ENCODE peak calls at places on chromosomes 6 and 20, in six cellular contexts. M is A673; T is tibial nerve; L is psoas muscle; X is prostate gland; J is CD8-positive, alpha-beta memory T cell. K is an unnamed sample.

GRCh38 chr20:49545572-49545971 is 22.4 kb downstream of the PTGIS start:
- DNase-seq in M (no peak), T (no peak), L (no peak), X (no peak), J (no peak), K (peak)

GRCh38 chr6:80268865-80269264 is 162.4 kb downstream of the BCKDHB start:
- DNase-seq in M (no peak), T (no peak), L (no peak), X (no peak), J (no peak), K (no peak)

GRCh38 chr6:55474386-55474785 is 104.6 kb downstream of the HMGCLL1 start:
- DNase-seq in M (no peak), T (no peak), L (no peak), X (no peak), J (no peak), K (no peak)

GRCh38 chr20:51005214-51005613 is 17.7 kb downstream of the KCNG1 start:
- DNase-seq in M (no peak), T (no peak), L (no peak), X (no peak), J (no peak), K (no peak)

GRCh38 chr20:17594443-17594842 is 24.6 kb downstream of the DSTN start:
- DNase-seq in M (no peak), T (no peak), L (no peak), X (peak), J (no peak), K (no peak)

GRCh38 chr20:17453592-17453991 is 77.6 kb downstream of the BFSP1 start:
- DNase-seq in M (no peak), T (no peak), L (no peak), X (no peak), J (no peak), K (no peak)

GRCh38 chr6:81783893-81784292 is 31.4 kb upstream of the TENT5A start:
- DNase-seq in M (no peak), T (no peak), L (no peak), X (no peak), J (no peak), K (no peak)

GRCh38 chr6:13242178-13242577 is 86.2 kb downstream of the TBC1D7 start:
- DNase-seq in M (no peak), T (no peak), L (no peak), X (no peak), J (no peak), K (no peak)

GRCh38 chr6:135938588-135939215 is 87.2 kb downstream of the PDE7B start:
- DNase-seq in M (peak), T (no peak), L (peak), X (no peak), J (no peak), K (no peak)

GRCh38 chr6:158018370-158018771 is 36.7 kb downstream of the SYNJ2 start:
- DNase-seq in M (no peak), T (no peak), L (no peak), X (no peak), J (no peak), K (no peak)

GRCh38 chr20:11754451-11754850 is 163.2 kb upstream of the BTBD3 start:
- DNase-seq in M (no peak), T (no peak), L (no peak), X (no peak), J (no peak), K (no peak)

GRCh38 chr6:68911334-68911733 is 276.3 kb downstream of the ADGRB3 start:
- DNase-seq in M (no peak), T (no peak), L (no peak), X (no peak), J (no peak), K (no peak)

GRCh38 chr6:104540743-104541142 is 319.0 kb downstream of the HACE1 start:
- DNase-seq in M (no peak), T (no peak), L (no peak), X (no peak), J (no peak), K (no peak)

GRCh38 chr20:17725094-17725835 is 25.5 kb downstream of the BANF2 start:
- DNase-seq in M (no peak), T (no peak), L (no peak), X (no peak), J (no peak), K (no peak)

GRCh38 chr6:142827356-142827755 is 117.6 kb downstream of the HIVEP2 start:
- DNase-seq in M (no peak), T (no peak), L (peak), X (no peak), J (no peak), K (peak)

GRCh38 chr6:125273965-125274364 is 27.8 kb downstream of the HDDC2 start:
- DNase-seq in M (no peak), T (no peak), L (no peak), X (no peak), J (no peak), K (no peak)

GRCh38 chr6:153449279-153449678 is 318.2 kb upstream of the RGS17 start:
- DNase-seq in M (no peak), T (no peak), L (no peak), X (no peak), J (no peak), K (no peak)

GRCh38 chr6:149166324-149166723 is 151.2 kb upstream of the TAB2 start:
- DNase-seq in M (peak), T (no peak), L (no peak), X (no peak), J (no peak), K (no peak)

GRCh38 chr6:108168980-108169800 is 3.4 kb downstream of the NR2E1 start:
- DNase-seq in M (peak), T (no peak), L (no peak), X (no peak), J (no peak), K (no peak)

GRCh38 chr6:15325540-15325955 is 79.7 kb downstream of the JARID2 start:
- DNase-seq in M (no peak), T (no peak), L (no peak), X (no peak), J (no peak), K (no peak)

GRCh38 chr6:99613398-99613704 is 6.7 kb downstream of the PRDM13 start:
- DNase-seq in M (peak), T (no peak), L (peak), X (no peak), J (no peak), K (no peak)

GRCh38 chr20:41058007-41058673 is 29.5 kb downstream of the TOP1 start:
- DNase-seq in M (peak), T (no peak), L (no peak), X (no peak), J (no peak), K (no peak)

GRCh38 chr6:127347188-127347587 is 3.8 kb upstream of the ECHDC1 start:
- DNase-seq in M (no peak), T (no peak), L (no peak), X (no peak), J (no peak), K (no peak)

GRCh38 chr20:64069614-64070243 is 6.7 kb downstream of the TCEA2 start:
- DNase-seq in M (no peak), T (no peak), L (no peak), X (no peak), J (no peak), K (no peak)

GRCh38 chr20:1391640-1392442 is 1.0 kb downstream of the FKBP1A start:
- DNase-seq in M (peak), T (no peak), L (peak), X (no peak), J (no peak), K (no peak)

GRCh38 chr6:163338671-163339405 is 75.7 kb upstream of the QKI start:
- DNase-seq in M (no peak), T (no peak), L (peak), X (no peak), J (no peak), K (no peak)

GRCh38 chr6:160078883-160079685 is 42.5 kb upstream of the SLC22A1 start:
- DNase-seq in M (no peak), T (no peak), L (no peak), X (no peak), J (no peak), K (no peak)

GRCh38 chr6:31795616-31796298 is at the start of gene VARS1:
- DNase-seq in M (peak), T (peak), L (peak), X (peak), J (peak), K (peak)

GRCh38 chr6:1614767-1615650 is 5.3 kb downstream of the FOXC1 start:
- DNase-seq in M (no peak), T (no peak), L (peak), X (no peak), J (no peak), K (no peak)

GRCh38 chr20:53162251-53162835 is 190.2 kb downstream of the TSHZ2 start:
- DNase-seq in M (peak), T (peak), L (no peak), X (peak), J (no peak), K (peak)

GRCh38 chr6:125753218-125753936 is 3.9 kb downstream of the HEY2 start:
- DNase-seq in M (peak), T (no peak), L (no peak), X (no peak), J (peak), K (no peak)

GRCh38 chr6:46850781-46851180 is 57.6 kb downstream of the MEP1A start:
- DNase-seq in M (no peak), T (no peak), L (no peak), X (no peak), J (no peak), K (no peak)
- H3K4me3 ChIP-seq in M (no peak), T (no peak), L (no peak), X (no peak), J (no peak), K (no peak)

GRCh38 chr6:49549691-49550412 is 616 bp upstream of the C6orf141 start:
- DNase-seq in M (no peak), T (no peak), L (no peak), X (no peak), J (no peak), K (no peak)

GRCh38 chr6:49552596-49552995 is 2.1 kb downstream of the C6orf141 start:
- DNase-seq in M (no peak), T (no peak), L (no peak), X (no peak), J (no peak), K (no peak)

GRCh38 chr6:49550413-49551125 is at the start of gene C6orf141:
- DNase-seq in M (peak), T (no peak), L (no peak), X (no peak), J (no peak), K (no peak)

GRCh38 chr6:49551866-49552129 is 1.3 kb downstream of the C6orf141 start:
- DNase-seq in M (no peak), T (no peak), L (no peak), X (no peak), J (no peak), K (no peak)

GRCh38 chr6:49551126-49551865 is 828 bp downstream of the C6orf141 start:
- DNase-seq in M (peak), T (no peak), L (no peak), X (no peak), J (no peak), K (no peak)
- H3K4me3 ChIP-seq in M (peak), T (peak), L (peak), X (peak), J (peak), K (peak)

GRCh38 chr20:57396638-57397003 is 5.4 kb downstream of the RBM38 start:
- DNase-seq in M (no peak), T (no peak), L (no peak), X (no peak), J (peak), K (no peak)
- H3K4me3 ChIP-seq in M (no peak), T (no peak), L (peak), X (no peak), J (peak), K (no peak)

GRCh38 chr6:159075506-159076100 is 30.8 kb upstream of the TAGAP start:
- DNase-seq in M (peak), T (peak), L (no peak), X (no peak), J (no peak), K (no peak)

GRCh38 chr6:159074866-159075265 is 30.1 kb upstream of the TAGAP start:
- DNase-seq in M (no peak), T (no peak), L (no peak), X (no peak), J (no peak), K (no peak)

GRCh38 chr6:159077123-159077522 is 32.3 kb upstream of the TAGAP start:
- DNase-seq in M (no peak), T (no peak), L (no peak), X (no peak), J (no peak), K (no peak)

GRCh38 chr6:159071843-159072769 is 27.3 kb upstream of the TAGAP start:
- DNase-seq in M (no peak), T (no peak), L (no peak), X (no peak), J (no peak), K (no peak)

DNA sequence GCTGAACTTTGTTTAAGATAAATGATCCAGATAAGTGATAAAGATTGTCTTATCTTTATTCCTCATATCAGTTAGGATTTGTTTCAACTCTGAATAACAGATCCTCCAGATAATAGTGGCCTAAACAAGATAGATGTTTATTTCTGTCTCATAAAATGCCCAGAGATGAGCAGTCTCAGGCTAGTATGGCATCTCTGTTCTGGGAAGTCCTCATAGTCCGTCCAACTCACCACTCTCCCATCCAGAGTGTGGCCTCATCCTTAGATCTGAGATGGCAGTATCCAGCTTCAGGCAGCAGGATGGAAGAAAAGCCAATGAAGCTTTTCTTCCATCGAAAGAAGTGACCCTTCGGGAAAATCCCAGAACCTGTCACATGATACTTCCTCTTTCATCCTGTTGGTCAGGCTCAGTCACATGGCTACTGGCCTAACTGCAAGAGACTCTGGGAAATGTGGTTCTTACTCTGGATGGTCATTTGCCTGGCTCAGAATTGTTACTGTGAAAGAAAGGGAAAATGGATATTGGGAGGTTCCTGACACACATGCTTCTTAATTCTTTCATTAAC is 29.4 kb upstream of the TAGAP start:
- DNase-seq in M (peak), T (no peak), L (no peak), X (no peak), J (no peak), K (no peak)
- H3K4me3 ChIP-seq in M (peak), T (no peak), L (no peak), X (no peak), J (no peak), K (no peak)

DNA sequence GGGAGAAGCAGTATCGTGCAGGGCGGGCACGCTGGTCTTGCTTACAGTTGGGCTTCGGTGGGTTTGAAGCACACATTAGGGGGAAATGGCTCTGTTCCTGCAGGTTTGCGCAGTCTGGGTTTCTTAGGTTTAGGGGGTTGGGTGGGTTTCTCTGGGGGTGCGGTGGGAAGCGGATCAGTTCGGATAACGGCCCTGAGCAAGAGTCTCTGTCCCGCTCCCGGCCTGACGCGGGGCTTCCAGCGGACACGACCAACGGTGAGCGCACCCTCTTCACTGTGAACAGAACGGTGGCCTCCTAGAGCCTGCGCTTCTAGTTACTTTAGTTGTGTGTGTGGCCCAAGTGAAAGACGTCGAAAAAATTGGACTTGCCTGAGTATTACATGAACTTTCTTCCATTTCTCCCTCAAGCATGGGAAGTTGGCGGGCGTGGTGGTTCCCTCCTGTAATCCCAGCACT is 635 bp upstream of the ELOVL2 start:
- DNase-seq in M (no peak), T (no peak), L (no peak), X (no peak), J (no peak), K (no peak)
- H3K4me3 ChIP-seq in M (peak), T (no peak), L (peak), X (peak), J (no peak), K (peak)

DNA sequence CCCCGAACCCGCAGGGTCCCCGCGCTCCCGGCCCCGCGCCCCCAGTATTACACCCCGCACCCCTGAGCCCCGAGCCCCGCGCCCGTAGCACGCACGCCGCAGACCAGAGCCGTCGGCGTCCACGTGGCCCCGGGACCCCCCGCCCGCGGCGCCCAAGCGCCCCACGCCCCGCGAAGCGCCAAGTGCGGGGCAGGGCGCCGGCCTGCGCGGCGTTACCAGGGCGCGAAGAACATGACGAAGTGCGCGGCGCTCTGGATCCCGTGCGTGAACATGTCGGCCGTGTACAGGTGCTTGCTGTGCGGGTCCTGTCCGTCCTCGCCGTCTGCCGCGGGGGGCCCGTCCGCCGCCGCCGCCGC is 312 bp downstream of the TXNDC5 start:
- DNase-seq in M (no peak), T (no peak), L (no peak), X (no peak), J (peak), K (no peak)
- H3K4me3 ChIP-seq in M (peak), T (peak), L (peak), X (peak), J (no peak), K (peak)

DNA sequence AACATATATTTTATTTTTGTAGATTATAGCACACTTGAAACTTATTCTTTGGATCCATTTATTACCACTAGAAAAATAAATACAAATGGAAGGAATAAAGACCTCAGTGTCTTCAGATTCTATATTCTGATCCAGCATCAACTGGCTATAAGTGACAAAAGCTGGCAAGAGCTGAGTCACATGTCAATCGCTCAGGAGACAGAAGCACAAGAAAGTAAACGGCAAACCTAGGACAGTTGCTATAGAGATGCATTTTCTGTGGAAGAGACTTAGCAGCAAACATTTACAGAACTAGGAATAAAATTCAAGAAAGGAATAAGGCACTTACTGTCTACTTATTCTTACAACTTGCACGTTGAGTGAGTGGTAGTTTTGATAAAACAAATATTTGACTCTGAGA is 230.4 kb downstream of the CLVS2 start:
- DNase-seq in M (no peak), T (no peak), L (no peak), X (no peak), J (no peak), K (no peak)
- H3K4me3 ChIP-seq in M (no peak), T (no peak), L (no peak), X (no peak), J (no peak), K (no peak)

DNA sequence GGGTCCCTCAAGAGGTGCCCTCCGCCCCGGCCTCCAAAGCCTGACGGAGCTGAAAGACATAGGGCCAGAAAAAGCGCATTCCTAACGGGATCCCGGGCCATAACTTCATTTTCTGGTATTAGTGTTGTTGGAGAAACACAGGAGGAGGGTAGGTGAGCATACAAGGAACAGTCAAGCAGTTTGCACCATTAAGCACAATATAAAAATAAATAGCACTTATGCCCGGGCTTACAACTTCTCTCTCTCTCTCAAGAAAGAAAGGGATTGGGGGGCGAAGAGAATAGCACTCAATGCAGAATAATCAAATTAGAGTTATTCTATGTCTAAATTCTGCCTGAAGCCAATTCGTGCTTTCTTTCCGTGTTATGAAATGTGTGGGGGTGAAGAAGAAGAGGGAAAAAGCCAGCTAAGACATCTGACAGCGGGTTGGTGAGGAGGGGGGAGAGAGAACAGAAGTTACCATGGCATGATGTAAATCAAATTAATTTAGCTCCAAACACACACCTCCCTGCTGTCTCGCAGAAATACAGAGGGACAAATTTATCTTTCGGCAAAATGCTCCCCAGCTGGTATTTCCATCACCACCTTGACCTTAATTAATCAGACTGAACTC is 493 bp upstream of the METTL24 start:
- DNase-seq in M (no peak), T (no peak), L (no peak), X (no peak), J (no peak), K (no peak)
- H3K4me3 ChIP-seq in M (peak), T (peak), L (peak), X (peak), J (no peak), K (peak)

DNA sequence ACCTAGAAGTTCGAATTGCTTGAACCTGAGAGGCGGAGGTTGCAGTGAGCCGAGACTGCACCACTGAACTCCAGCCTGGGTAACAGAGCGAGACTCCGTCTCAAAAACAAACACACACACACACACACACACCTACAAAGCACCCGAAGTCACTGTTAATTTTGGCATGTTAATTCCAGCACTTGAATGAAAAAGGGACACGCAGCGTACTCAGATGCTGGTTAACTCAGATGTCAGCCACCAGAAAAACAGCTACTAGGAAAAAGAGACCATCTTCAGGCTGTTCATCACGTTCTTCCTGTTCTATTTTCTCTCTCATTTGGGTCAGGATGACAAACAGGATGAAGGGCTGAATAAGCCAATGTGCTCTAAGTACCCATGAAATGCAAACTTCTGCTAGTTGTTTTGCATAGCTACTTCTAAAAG is 46.9 kb downstream of the BLOC1S5 start:
- DNase-seq in M (no peak), T (no peak), L (no peak), X (no peak), J (no peak), K (no peak)
- H3K4me3 ChIP-seq in M (no peak), T (no peak), L (no peak), X (no peak), J (no peak), K (no peak)